ENCODE peak calls at places on chromosomes 5 and 9, in four cellular contexts. One of them, this sample, is unnamed. For H3K4me1, the result is how much of the 10 kb centered on the place peaks cover.

GRCh38 chr9:135890896-135891631 is 16.3 kb downstream of the CAMSAP1 start:
- DNase-seq in ascending aorta: no peak
- DNase-seq in heart right ventricle: no peak
- DNase-seq in transverse colon: no peak
- DNase-seq in this sample: no peak

GRCh38 chr9:37575921-37576721 is at the start of gene FBXO10:
- DNase-seq in transverse colon: peak
- DNase-seq in ascending aorta: peak
- DNase-seq in heart right ventricle: peak
- DNase-seq in this sample: peak

GRCh38 chr5:172733179-172733973 is 37.6 kb downstream of the DUSP1 start:
- DNase-seq in ascending aorta: peak
- DNase-seq in transverse colon: peak
- DNase-seq in heart right ventricle: peak
- DNase-seq in this sample: peak

GRCh38 chr5:133842846-133843725 is 125.3 kb downstream of the C5orf15 start:
- DNase-seq in ascending aorta: peak
- DNase-seq in heart right ventricle: no peak
- DNase-seq in transverse colon: no peak
- DNase-seq in this sample: no peak

GRCh38 chr5:179285236-179285635 is 60.0 kb downstream of the ADAMTS2 start:
- DNase-seq in transverse colon: no peak
- DNase-seq in heart right ventricle: peak
- DNase-seq in ascending aorta: no peak
- DNase-seq in this sample: no peak

GRCh38 chr5:6686916-6687409 is 26.3 kb upstream of the TENT4A start:
- DNase-seq in ascending aorta: no peak
- DNase-seq in heart right ventricle: no peak
- DNase-seq in transverse colon: no peak
- DNase-seq in this sample: peak

GRCh38 chr5:157370967-157371366 is 89.0 kb upstream of the NIPAL4 start:
- DNase-seq in ascending aorta: no peak
- DNase-seq in transverse colon: no peak
- DNase-seq in heart right ventricle: no peak
- DNase-seq in this sample: no peak

GRCh38 chr5:135379052-135379654 is 19.9 kb downstream of the MACROH2A1 start:
- DNase-seq in transverse colon: no peak
- DNase-seq in ascending aorta: no peak
- DNase-seq in heart right ventricle: no peak
- DNase-seq in this sample: no peak

GRCh38 chr5:124923131-124923530 is 176.7 kb upstream of the ZNF608 start:
- DNase-seq in ascending aorta: no peak
- DNase-seq in heart right ventricle: no peak
- DNase-seq in transverse colon: no peak
- DNase-seq in this sample: peak

GRCh38 chr9:89743576-89744254 is 138.9 kb downstream of the GADD45G start:
- DNase-seq in transverse colon: no peak
- DNase-seq in heart right ventricle: no peak
- DNase-seq in ascending aorta: no peak
- DNase-seq in this sample: no peak

GRCh38 chr9:69877852-69878507 is 57.4 kb downstream of the CFAP95 start:
- DNase-seq in transverse colon: no peak
- DNase-seq in ascending aorta: no peak
- DNase-seq in heart right ventricle: no peak
- DNase-seq in this sample: peak

GRCh38 chr5:111676926-111677415 is 80.0 kb downstream of the NREP start:
- DNase-seq in ascending aorta: no peak
- DNase-seq in transverse colon: no peak
- DNase-seq in heart right ventricle: no peak
- DNase-seq in this sample: no peak

GRCh38 chr5:66864240-66864884 is 268.2 kb downstream of the MAST4 start:
- DNase-seq in ascending aorta: no peak
- DNase-seq in transverse colon: no peak
- DNase-seq in heart right ventricle: no peak
- DNase-seq in this sample: no peak

GRCh38 chr5:166127766-166128565 is 2163.5 kb upstream of the WWC1 start:
- DNase-seq in transverse colon: no peak
- DNase-seq in ascending aorta: no peak
- DNase-seq in heart right ventricle: no peak
- DNase-seq in this sample: no peak

GRCh38 chr5:149240354-149240998 is 31.2 kb upstream of the AFAP1L1 start:
- DNase-seq in ascending aorta: peak
- DNase-seq in transverse colon: peak
- DNase-seq in heart right ventricle: peak
- DNase-seq in this sample: no peak

GRCh38 chr5:119009131-119009530 is 20.8 kb upstream of the DTWD2 start:
- DNase-seq in heart right ventricle: no peak
- DNase-seq in ascending aorta: no peak
- DNase-seq in transverse colon: no peak
- DNase-seq in this sample: peak

GRCh38 chr9:132670816-132671371 is 630 bp downstream of the GTF3C4 start:
- DNase-seq in ascending aorta: peak
- DNase-seq in transverse colon: peak
- DNase-seq in heart right ventricle: no peak
- DNase-seq in this sample: peak

GRCh38 chr9:104769655-104770054 is 5.7 kb downstream of the NIPSNAP3B start:
- DNase-seq in heart right ventricle: no peak
- DNase-seq in ascending aorta: no peak
- DNase-seq in transverse colon: no peak
- DNase-seq in this sample: no peak

GRCh38 chr5:10335711-10336470 is 17.6 kb upstream of the MARCHF6 start:
- DNase-seq in heart right ventricle: no peak
- DNase-seq in ascending aorta: no peak
- DNase-seq in transverse colon: no peak
- DNase-seq in this sample: no peak

GRCh38 chr5:10332301-10332700 is 21.2 kb upstream of the MARCHF6 start:
- DNase-seq in transverse colon: no peak
- DNase-seq in ascending aorta: no peak
- DNase-seq in heart right ventricle: no peak
- DNase-seq in this sample: no peak

GRCh38 chr5:10334830-10335229 is 18.7 kb upstream of the MARCHF6 start:
- DNase-seq in transverse colon: no peak
- DNase-seq in heart right ventricle: no peak
- DNase-seq in ascending aorta: no peak
- DNase-seq in this sample: no peak

GRCh38 chr5:10331341-10331796 is 22.1 kb upstream of the MARCHF6 start:
- DNase-seq in transverse colon: no peak
- DNase-seq in heart right ventricle: peak
- DNase-seq in ascending aorta: no peak
- DNase-seq in this sample: peak

GRCh38 chr5:10333154-10334006 is 20.1 kb upstream of the MARCHF6 start:
- DNase-seq in heart right ventricle: peak
- DNase-seq in transverse colon: peak
- DNase-seq in ascending aorta: no peak
- DNase-seq in this sample: peak
- H3K27ac ChIP-seq in heart right ventricle: peak
- H3K27ac ChIP-seq in transverse colon: peak
- H3K27ac ChIP-seq in ascending aorta: peak
- H3K27ac ChIP-seq in this sample: no peak

GRCh38 chr9:124273428-124274153 is 15.8 kb downstream of the NEK6 start:
- DNase-seq in ascending aorta: no peak
- DNase-seq in transverse colon: no peak
- DNase-seq in heart right ventricle: no peak
- DNase-seq in this sample: no peak

GRCh38 chr9:124274228-124274627 is 16.5 kb downstream of the NEK6 start:
- DNase-seq in ascending aorta: no peak
- DNase-seq in heart right ventricle: no peak
- DNase-seq in transverse colon: no peak
- DNase-seq in this sample: no peak

GRCh38 chr9:124272979-124273378 is 15.2 kb downstream of the NEK6 start:
- DNase-seq in transverse colon: no peak
- DNase-seq in heart right ventricle: no peak
- DNase-seq in ascending aorta: no peak
- DNase-seq in this sample: no peak

GRCh38 chr9:124272118-124272517 is 14.4 kb downstream of the NEK6 start:
- DNase-seq in ascending aorta: no peak
- DNase-seq in heart right ventricle: no peak
- DNase-seq in transverse colon: no peak
- DNase-seq in this sample: no peak

GRCh38 chr9:124274738-124275137 is 17.0 kb downstream of the NEK6 start:
- DNase-seq in heart right ventricle: no peak
- DNase-seq in ascending aorta: no peak
- DNase-seq in transverse colon: no peak
- DNase-seq in this sample: no peak
- H3K4me1 ChIP-seq in heart right ventricle: half or more
- H3K4me1 ChIP-seq in ascending aorta: under half
- H3K4me1 ChIP-seq in transverse colon: under half
- H3K4me1 ChIP-seq in this sample: under half

GRCh38 chr9:34093578-34093977 is 32.9 kb downstream of the DCAF12 start:
- DNase-seq in heart right ventricle: no peak
- DNase-seq in transverse colon: no peak
- DNase-seq in ascending aorta: no peak
- DNase-seq in this sample: no peak

GRCh38 chr9:34098307-34098706 is 28.2 kb downstream of the DCAF12 start:
- DNase-seq in ascending aorta: no peak
- DNase-seq in heart right ventricle: no peak
- DNase-seq in transverse colon: no peak
- DNase-seq in this sample: no peak

GRCh38 chr9:34097865-34098264 is 28.6 kb downstream of the DCAF12 start:
- DNase-seq in transverse colon: no peak
- DNase-seq in heart right ventricle: no peak
- DNase-seq in ascending aorta: no peak
- DNase-seq in this sample: no peak

DNA sequence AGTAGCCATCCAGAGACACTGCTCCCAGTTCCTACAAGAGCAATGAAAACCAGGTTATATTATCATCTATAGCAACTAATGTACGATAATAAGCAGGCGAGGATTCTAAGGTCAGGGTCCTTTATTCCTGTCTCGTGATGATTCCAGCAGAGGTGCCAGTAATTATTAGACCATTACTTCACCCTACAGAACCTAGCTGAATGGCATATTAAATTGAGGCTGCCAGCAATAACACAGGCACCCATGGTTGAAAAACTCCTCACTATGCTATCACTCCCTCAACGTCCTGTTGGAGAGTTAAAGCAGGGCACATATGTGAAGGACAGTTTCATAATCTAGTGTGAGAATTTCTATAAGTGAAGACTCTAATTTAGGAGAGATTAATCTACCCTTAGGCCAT is 29.7 kb downstream of the DCAF12 start:
- DNase-seq in transverse colon: no peak
- DNase-seq in heart right ventricle: no peak
- DNase-seq in ascending aorta: no peak
- DNase-seq in this sample: no peak
- TF ChIP-seq CTCF in transverse colon: no peak
- TF ChIP-seq CTCF in heart right ventricle: no peak
- TF ChIP-seq CTCF in ascending aorta: no peak
- TF ChIP-seq CTCF in this sample: no peak

GRCh38 chr9:110047955-110048472 is 159.9 kb downstream of the C9orf152 start:
- DNase-seq in transverse colon: no peak
- DNase-seq in ascending aorta: no peak
- DNase-seq in heart right ventricle: peak
- DNase-seq in this sample: peak
- H3K27ac ChIP-seq in transverse colon: peak
- H3K27ac ChIP-seq in ascending aorta: no peak
- H3K27ac ChIP-seq in heart right ventricle: peak
- H3K27ac ChIP-seq in this sample: peak

GRCh38 chr5:43303242-43303641 is 10.0 kb downstream of the HMGCS1 start:
- DNase-seq in transverse colon: no peak
- DNase-seq in heart right ventricle: no peak
- DNase-seq in ascending aorta: no peak
- DNase-seq in this sample: no peak
- H3K4me1 ChIP-seq in transverse colon: under half
- H3K4me1 ChIP-seq in heart right ventricle: under half
- H3K4me1 ChIP-seq in ascending aorta: under half
- H3K4me1 ChIP-seq in this sample: under half

GRCh38 chr5:96733771-96734498 is 71.8 kb downstream of the CAST start:
- DNase-seq in transverse colon: no peak
- DNase-seq in ascending aorta: no peak
- DNase-seq in heart right ventricle: no peak
- DNase-seq in this sample: peak

GRCh38 chr5:96734871-96735325 is 72.7 kb downstream of the CAST start:
- DNase-seq in heart right ventricle: no peak
- DNase-seq in ascending aorta: no peak
- DNase-seq in transverse colon: no peak
- DNase-seq in this sample: no peak

GRCh38 chr5:96725257-96725656 is 63.1 kb downstream of the CAST start:
- DNase-seq in transverse colon: no peak
- DNase-seq in heart right ventricle: no peak
- DNase-seq in ascending aorta: no peak
- DNase-seq in this sample: no peak

GRCh38 chr5:96726802-96727201 is 64.6 kb downstream of the CAST start:
- DNase-seq in transverse colon: no peak
- DNase-seq in ascending aorta: no peak
- DNase-seq in heart right ventricle: no peak
- DNase-seq in this sample: no peak

GRCh38 chr5:96729156-96729555 is 67.0 kb downstream of the CAST start:
- DNase-seq in transverse colon: no peak
- DNase-seq in heart right ventricle: no peak
- DNase-seq in ascending aorta: no peak
- DNase-seq in this sample: no peak
- TF ChIP-seq CTCF in transverse colon: no peak
- TF ChIP-seq CTCF in heart right ventricle: no peak
- TF ChIP-seq CTCF in ascending aorta: no peak
- TF ChIP-seq CTCF in this sample: peak

This sample was measured in hepatocyte.